ENCODE peak calls at places on chromosomes 12 and 14, in four cellular contexts. One of them, this sample, is unnamed.

GRCh38 chr14:70897475-70897874 is 9.8 kb upstream of the PCNX1 start:
- DNase-seq in A549: no peak
- DNase-seq in psoas muscle: no peak
- DNase-seq in stomach: no peak
- DNase-seq in this sample: no peak

GRCh38 chr12:67957383-67957782 is 31.9 kb upstream of the IFNG-AS1 start:
- DNase-seq in stomach: no peak
- DNase-seq in psoas muscle: no peak
- DNase-seq in A549: no peak
- DNase-seq in this sample: no peak

GRCh38 chr14:100526057-100526456 is 61.2 kb downstream of the BEGAIN start:
- DNase-seq in A549: no peak
- DNase-seq in psoas muscle: no peak
- DNase-seq in stomach: no peak
- DNase-seq in this sample: no peak

GRCh38 chr14:60197629-60198318 is 32.6 kb upstream of the DHRS7 start:
- DNase-seq in psoas muscle: no peak
- DNase-seq in stomach: no peak
- DNase-seq in A549: no peak
- DNase-seq in this sample: no peak

GRCh38 chr14:103879570-103880333 is 32.4 kb upstream of the PPP1R13B start:
- DNase-seq in psoas muscle: peak
- DNase-seq in stomach: peak
- DNase-seq in A549: peak
- DNase-seq in this sample: peak

GRCh38 chr14:68342216-68342615 is 450.7 kb downstream of the ZFP36L1 start:
- DNase-seq in stomach: no peak
- DNase-seq in psoas muscle: no peak
- DNase-seq in A549: no peak
- DNase-seq in this sample: no peak

GRCh38 chr14:94099006-94099405 is 11.5 kb upstream of the IFI27 start:
- DNase-seq in stomach: no peak
- DNase-seq in A549: no peak
- DNase-seq in psoas muscle: no peak
- DNase-seq in this sample: no peak

GRCh38 chr12:25377475-25378179 is 126.9 kb upstream of the KRAS start:
- DNase-seq in stomach: no peak
- DNase-seq in psoas muscle: no peak
- DNase-seq in A549: no peak
- DNase-seq in this sample: no peak

GRCh38 chr12:86230516-86231146 is 25.6 kb downstream of the MGAT4C start:
- DNase-seq in psoas muscle: no peak
- DNase-seq in stomach: no peak
- DNase-seq in A549: no peak
- DNase-seq in this sample: no peak

GRCh38 chr14:75229923-75230792 is 48.5 kb upstream of the FOS start:
- DNase-seq in A549: peak
- DNase-seq in stomach: peak
- DNase-seq in psoas muscle: no peak
- DNase-seq in this sample: no peak

DNA sequence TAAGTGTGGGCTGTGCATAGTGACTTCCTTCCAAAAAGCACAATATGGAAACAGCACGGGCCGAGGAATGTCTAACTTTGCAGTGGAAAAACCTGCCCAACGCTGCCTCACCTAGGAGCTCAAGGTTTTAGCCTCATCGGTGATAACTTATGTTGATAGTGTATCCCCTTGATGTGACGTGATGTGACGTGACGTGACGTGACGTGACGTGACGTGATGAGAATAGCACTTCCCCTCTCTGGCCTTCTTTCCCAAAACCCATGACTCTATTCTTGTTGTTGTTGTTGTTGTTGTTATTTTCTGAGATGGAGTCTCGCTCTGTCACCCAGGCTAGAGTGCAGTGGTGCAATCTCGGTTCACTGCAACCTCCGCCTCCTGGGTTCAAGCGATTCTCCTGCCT is 64.5 kb downstream of the KCNK13 start:
- DNase-seq in A549: no peak
- DNase-seq in psoas muscle: no peak
- DNase-seq in stomach: no peak
- DNase-seq in this sample: no peak
- H3K4me3 ChIP-seq in A549: no peak
- H3K4me3 ChIP-seq in psoas muscle: no peak
- H3K4me3 ChIP-seq in stomach: no peak
- H3K4me3 ChIP-seq in this sample: no peak

GRCh38 chr12:103865151-103865730 is 24.2 kb upstream of the NT5DC3 start:
- DNase-seq in stomach: no peak
- DNase-seq in A549: no peak
- DNase-seq in psoas muscle: no peak
- DNase-seq in this sample: no peak
- H3K27ac ChIP-seq in stomach: no peak
- H3K27ac ChIP-seq in A549: no peak
- H3K27ac ChIP-seq in psoas muscle: no peak
- H3K27ac ChIP-seq in this sample: no peak

GRCh38 chr12:123187637-123188036 is 36.7 kb upstream of the PITPNM2 start:
- DNase-seq in A549: no peak
- DNase-seq in stomach: no peak
- DNase-seq in psoas muscle: no peak
- DNase-seq in this sample: no peak
- H3K4me3 ChIP-seq in A549: no peak
- H3K4me3 ChIP-seq in stomach: no peak
- H3K4me3 ChIP-seq in psoas muscle: no peak
- H3K4me3 ChIP-seq in this sample: no peak

GRCh38 chr12:121805800-121806555 is 2.2 kb downstream of the SETD1B start:
- DNase-seq in stomach: no peak
- DNase-seq in A549: no peak
- DNase-seq in psoas muscle: peak
- DNase-seq in this sample: no peak
- H3K27ac ChIP-seq in stomach: peak
- H3K27ac ChIP-seq in A549: peak
- H3K27ac ChIP-seq in psoas muscle: peak
- H3K27ac ChIP-seq in this sample: peak

GRCh38 chr12:118617922-118618450 is 241.6 kb downstream of the SUDS3 start:
- DNase-seq in stomach: no peak
- DNase-seq in psoas muscle: no peak
- DNase-seq in A549: no peak
- DNase-seq in this sample: no peak
- H3K4me3 ChIP-seq in stomach: no peak
- H3K4me3 ChIP-seq in psoas muscle: no peak
- H3K4me3 ChIP-seq in A549: no peak
- H3K4me3 ChIP-seq in this sample: no peak

GRCh38 chr14:22474730-22475351 is 114.2 kb downstream of the DAD1 start:
- DNase-seq in stomach: no peak
- DNase-seq in A549: no peak
- DNase-seq in psoas muscle: no peak
- DNase-seq in this sample: no peak

GRCh38 chr14:22471545-22472121 is 117.4 kb downstream of the DAD1 start:
- DNase-seq in psoas muscle: no peak
- DNase-seq in stomach: peak
- DNase-seq in A549: peak
- DNase-seq in this sample: peak

GRCh38 chr14:22472466-22472865 is 116.6 kb downstream of the DAD1 start:
- DNase-seq in psoas muscle: no peak
- DNase-seq in A549: no peak
- DNase-seq in stomach: no peak
- DNase-seq in this sample: no peak

GRCh38 chr14:22475381-22475780 is 113.6 kb downstream of the DAD1 start:
- DNase-seq in A549: no peak
- DNase-seq in psoas muscle: no peak
- DNase-seq in stomach: no peak
- DNase-seq in this sample: no peak

DNA sequence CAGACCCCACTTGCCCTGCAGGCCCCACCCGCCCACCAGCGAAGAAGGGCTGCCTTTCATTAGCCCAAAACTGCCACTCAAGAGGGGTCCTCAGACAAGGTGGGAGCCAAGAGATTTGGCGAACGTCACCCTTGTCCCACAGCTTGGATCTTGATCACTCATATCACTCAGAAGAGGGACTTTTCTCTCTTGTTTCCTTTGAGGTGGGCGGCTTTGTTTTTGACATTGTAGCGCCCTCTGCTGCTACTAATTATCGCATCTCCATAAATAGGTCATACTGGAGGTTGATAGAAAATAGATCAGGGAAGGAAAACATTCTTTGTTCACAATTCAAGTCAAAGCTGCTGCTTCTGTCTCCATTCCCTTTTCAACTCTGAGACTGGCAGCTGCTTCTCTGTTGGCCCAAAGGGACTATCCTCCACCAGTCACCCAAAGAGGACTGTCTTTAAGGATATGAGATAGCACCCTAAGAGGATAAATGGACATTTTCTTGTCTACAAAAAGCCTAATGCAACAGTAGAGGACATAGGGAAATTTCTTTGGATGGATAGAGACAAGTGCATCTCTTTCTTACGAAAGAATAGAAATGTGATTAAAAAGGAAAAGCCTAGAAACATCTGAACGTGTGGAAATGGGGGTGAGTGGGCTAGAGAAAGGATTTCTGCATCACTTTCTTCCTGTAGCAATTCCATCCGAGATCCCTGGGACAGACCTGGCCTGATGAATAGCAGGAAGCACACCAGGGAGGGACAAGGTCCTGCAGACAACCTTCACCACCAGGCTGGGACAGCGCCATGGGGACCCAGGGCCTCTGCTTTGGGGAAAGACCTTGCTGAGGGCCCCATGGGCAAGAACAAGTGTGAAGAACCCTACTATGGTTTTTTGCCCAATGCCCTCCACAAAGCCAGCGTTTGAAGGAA is 115.8 kb downstream of the DAD1 start:
- DNase-seq in stomach: peak
- DNase-seq in A549: peak
- DNase-seq in psoas muscle: no peak
- DNase-seq in this sample: peak
- H3K27ac ChIP-seq in stomach: no peak
- H3K27ac ChIP-seq in A549: no peak
- H3K27ac ChIP-seq in psoas muscle: no peak
- H3K27ac ChIP-seq in this sample: no peak

GRCh38 chr14:35915185-35915584 is 89.0 kb downstream of the BRMS1L start:
- DNase-seq in psoas muscle: no peak
- DNase-seq in A549: no peak
- DNase-seq in stomach: no peak
- DNase-seq in this sample: no peak
- H3K4me3 ChIP-seq in psoas muscle: no peak
- H3K4me3 ChIP-seq in A549: no peak
- H3K4me3 ChIP-seq in stomach: no peak
- H3K4me3 ChIP-seq in this sample: no peak

DNA sequence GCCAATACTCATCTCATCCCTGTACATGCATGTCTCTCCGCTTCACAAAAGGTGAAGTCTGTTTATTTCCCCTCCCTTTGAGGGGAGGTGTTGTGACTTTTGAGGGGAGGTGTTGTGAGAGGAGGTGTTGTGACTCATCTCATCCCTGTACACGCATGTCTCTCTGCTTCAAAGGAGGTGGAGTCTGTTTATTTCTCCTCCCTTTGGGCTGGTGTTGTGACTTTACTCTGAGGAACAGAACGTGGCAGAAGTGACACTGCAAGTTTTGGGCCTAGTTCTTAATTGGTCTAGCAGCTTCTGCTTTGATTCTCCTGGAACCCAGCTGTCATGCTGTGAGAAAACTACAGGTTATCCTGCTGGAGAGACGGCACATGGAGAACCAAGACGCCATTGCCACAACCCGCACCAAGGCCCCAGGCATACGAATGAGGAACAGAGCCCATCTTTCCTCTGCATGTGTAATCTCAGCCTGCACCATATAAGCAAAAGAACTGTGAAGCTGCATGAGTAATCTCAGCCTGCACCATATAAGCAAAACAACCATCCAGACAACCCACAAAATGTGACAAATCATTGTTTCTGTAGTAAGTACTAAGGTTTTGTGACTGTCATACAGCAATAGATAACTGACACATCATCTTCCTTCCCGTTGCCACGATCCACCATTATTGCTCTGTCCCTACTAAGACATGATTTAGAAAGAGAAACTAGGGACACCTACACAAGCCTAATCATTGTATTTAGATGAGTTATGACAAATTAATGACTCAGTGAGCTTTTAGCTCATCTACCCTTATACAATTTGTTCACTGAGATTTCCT is 30.0 kb downstream of the GALNT4 start:
- DNase-seq in A549: no peak
- DNase-seq in psoas muscle: no peak
- DNase-seq in stomach: no peak
- DNase-seq in this sample: no peak
- H3K27ac ChIP-seq in A549: no peak
- H3K27ac ChIP-seq in psoas muscle: no peak
- H3K27ac ChIP-seq in stomach: peak
- H3K27ac ChIP-seq in this sample: no peak